ENCODE peak calls at places on chromosomes 7 and 10, in eight cellular contexts. One of them, this sample, is unnamed.

GRCh38 chr10:119333146-119333792 is 125.9 kb downstream of the GRK5 start:
- DNase-seq in left ventricle myocardium inferior: no peak
- DNase-seq in kidney: no peak
- DNase-seq in RWPE1: no peak
- DNase-seq in fibroblast of pulmonary artery: no peak
- DNase-seq in right lobe of liver: no peak
- DNase-seq in AG10803: peak; percentile 43
- DNase-seq in BE2C: no peak
- DNase-seq in this sample: peak; percentile 71

GRCh38 chr7:670501-671390 is 55.8 kb upstream of the DNAAF5 start:
- DNase-seq in AG10803: no peak
- DNase-seq in RWPE1: no peak
- DNase-seq in BE2C: no peak
- DNase-seq in fibroblast of pulmonary artery: no peak
- DNase-seq in kidney: peak; percentile 68
- DNase-seq in right lobe of liver: no peak
- DNase-seq in left ventricle myocardium inferior: no peak
- DNase-seq in this sample: no peak

GRCh38 chr7:157634401-157635147 is 297.8 kb downstream of the DNAJB6 start:
- DNase-seq in right lobe of liver: no peak
- DNase-seq in fibroblast of pulmonary artery: no peak
- DNase-seq in left ventricle myocardium inferior: no peak
- DNase-seq in AG10803: no peak
- DNase-seq in RWPE1: no peak
- DNase-seq in kidney: no peak
- DNase-seq in BE2C: no peak
- DNase-seq in this sample: no peak

GRCh38 chr7:101173752-101174244 is 6.3 kb downstream of the NAT16 start:
- DNase-seq in kidney: no peak
- DNase-seq in left ventricle myocardium inferior: no peak
- DNase-seq in AG10803: no peak
- DNase-seq in right lobe of liver: no peak
- DNase-seq in BE2C: no peak
- DNase-seq in fibroblast of pulmonary artery: peak; percentile 58
- DNase-seq in RWPE1: peak; percentile 71
- DNase-seq in this sample: no peak

GRCh38 chr10:75417522-75417927 is 13.9 kb upstream of the LRMDA start:
- DNase-seq in AG10803: no peak
- DNase-seq in RWPE1: peak; percentile 34
- DNase-seq in kidney: no peak
- DNase-seq in fibroblast of pulmonary artery: no peak
- DNase-seq in right lobe of liver: no peak
- DNase-seq in left ventricle myocardium inferior: no peak
- DNase-seq in BE2C: no peak
- DNase-seq in this sample: no peak

GRCh38 chr10:60944159-60944909 is at the start of gene RHOBTB1:
- DNase-seq in AG10803: peak; percentile 86
- DNase-seq in BE2C: peak; percentile 84
- DNase-seq in right lobe of liver: peak; percentile 74
- DNase-seq in kidney: peak; percentile 93
- DNase-seq in left ventricle myocardium inferior: peak; percentile 81
- DNase-seq in fibroblast of pulmonary artery: peak; percentile 82
- DNase-seq in RWPE1: peak; percentile 42
- DNase-seq in this sample: peak; percentile 90

GRCh38 chr7:37206192-37206591 is 242.5 kb downstream of the ELMO1 start:
- DNase-seq in fibroblast of pulmonary artery: no peak
- DNase-seq in AG10803: no peak
- DNase-seq in kidney: no peak
- DNase-seq in BE2C: no peak
- DNase-seq in RWPE1: no peak
- DNase-seq in right lobe of liver: no peak
- DNase-seq in left ventricle myocardium inferior: no peak
- DNase-seq in this sample: no peak

GRCh38 chr7:27359737-27360136 is 117.1 kb downstream of the EVX1 start:
- DNase-seq in kidney: no peak
- DNase-seq in BE2C: no peak
- DNase-seq in RWPE1: no peak
- DNase-seq in left ventricle myocardium inferior: no peak
- DNase-seq in fibroblast of pulmonary artery: no peak
- DNase-seq in right lobe of liver: no peak
- DNase-seq in AG10803: no peak
- DNase-seq in this sample: no peak

GRCh38 chr10:11880169-11881027 is 57.2 kb downstream of the PROSER2 start:
- DNase-seq in right lobe of liver: no peak
- DNase-seq in left ventricle myocardium inferior: no peak
- DNase-seq in fibroblast of pulmonary artery: no peak
- DNase-seq in BE2C: no peak
- DNase-seq in RWPE1: no peak
- DNase-seq in kidney: peak; percentile 71
- DNase-seq in AG10803: no peak
- DNase-seq in this sample: no peak

DNA sequence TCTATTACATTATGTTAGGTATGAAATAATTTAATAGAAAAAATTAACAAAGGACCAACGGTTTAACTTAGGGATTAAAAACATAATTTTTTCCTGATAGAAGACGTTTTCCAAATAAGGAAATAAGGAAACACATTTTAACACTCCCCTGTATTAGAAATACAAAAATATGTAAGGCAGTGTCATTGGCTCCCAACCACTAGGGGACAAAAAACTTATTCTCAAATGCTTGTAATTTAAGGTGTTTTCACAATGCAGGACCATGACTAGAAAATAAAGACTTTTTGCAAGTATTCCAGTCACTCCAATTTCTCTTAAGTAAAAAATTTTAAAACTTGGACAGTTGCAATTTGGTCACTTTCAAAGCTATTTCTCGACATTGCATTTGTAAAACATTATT is 98.8 kb upstream of the ODAD2 start:
- DNase-seq in right lobe of liver: no peak
- DNase-seq in kidney: no peak
- DNase-seq in RWPE1: no peak
- DNase-seq in left ventricle myocardium inferior: no peak
- DNase-seq in fibroblast of pulmonary artery: no peak
- DNase-seq in BE2C: no peak
- DNase-seq in AG10803: no peak
- DNase-seq in this sample: no peak
- TF ChIP-seq CTCF in right lobe of liver: no peak
- TF ChIP-seq CTCF in kidney: no peak
- TF ChIP-seq CTCF in RWPE1: no peak
- TF ChIP-seq CTCF in left ventricle myocardium inferior: no peak
- TF ChIP-seq CTCF in fibroblast of pulmonary artery: no peak
- TF ChIP-seq CTCF in BE2C: no peak
- TF ChIP-seq CTCF in AG10803: no peak
- TF ChIP-seq CTCF in this sample: no peak

DNA sequence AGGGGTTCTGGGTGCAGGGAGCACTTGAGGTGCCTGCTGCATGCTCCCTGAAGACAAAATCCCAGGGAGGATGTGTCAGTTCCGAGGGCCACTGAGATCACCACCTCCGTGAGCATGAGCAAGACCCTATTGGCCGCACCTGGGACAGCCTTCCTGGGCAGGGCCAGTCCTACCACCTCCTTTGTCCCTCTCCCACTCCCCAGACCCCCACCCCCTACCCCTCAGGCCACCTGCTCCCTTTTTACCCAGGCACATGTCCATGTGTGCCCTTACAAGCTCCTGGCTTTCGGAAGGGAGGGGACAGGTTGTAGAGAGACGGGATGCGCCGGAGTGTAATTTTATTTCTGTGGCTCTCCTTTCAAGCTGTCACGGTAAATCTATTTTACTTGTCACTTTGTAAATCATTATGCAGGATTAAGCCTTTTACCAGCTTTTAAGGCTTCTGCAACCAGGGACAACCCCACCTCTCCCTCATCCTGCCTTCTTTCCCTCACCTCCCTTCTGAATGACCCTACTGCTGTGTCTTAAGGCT is 20.9 kb downstream of the ZMIZ1 start:
- DNase-seq in right lobe of liver: no peak
- DNase-seq in left ventricle myocardium inferior: no peak
- DNase-seq in BE2C: no peak
- DNase-seq in AG10803: no peak
- DNase-seq in fibroblast of pulmonary artery: no peak
- DNase-seq in kidney: no peak
- DNase-seq in RWPE1: no peak
- DNase-seq in this sample: no peak
- TF ChIP-seq CTCF in right lobe of liver: no peak
- TF ChIP-seq CTCF in left ventricle myocardium inferior: no peak
- TF ChIP-seq CTCF in BE2C: no peak
- TF ChIP-seq CTCF in AG10803: no peak
- TF ChIP-seq CTCF in fibroblast of pulmonary artery: no peak
- TF ChIP-seq CTCF in kidney: no peak
- TF ChIP-seq CTCF in RWPE1: no peak
- TF ChIP-seq CTCF in this sample: no peak

GRCh38 chr7:90412458-90413184 is 9.4 kb downstream of the CLDN12 start:
- DNase-seq in right lobe of liver: peak; percentile 73
- DNase-seq in BE2C: peak; percentile 52
- DNase-seq in left ventricle myocardium inferior: no peak
- DNase-seq in AG10803: peak; percentile 10
- DNase-seq in kidney: peak; percentile 57
- DNase-seq in fibroblast of pulmonary artery: no peak
- DNase-seq in RWPE1: peak; percentile 8
- DNase-seq in this sample: no peak
- TF ChIP-seq CTCF in right lobe of liver: peak; percentile 60
- TF ChIP-seq CTCF in BE2C: peak; percentile 53
- TF ChIP-seq CTCF in left ventricle myocardium inferior: peak; percentile 38
- TF ChIP-seq CTCF in AG10803: peak; percentile 29
- TF ChIP-seq CTCF in kidney: peak; percentile 32
- TF ChIP-seq CTCF in fibroblast of pulmonary artery: peak; percentile 35
- TF ChIP-seq CTCF in RWPE1: no peak
- TF ChIP-seq CTCF in this sample: peak; percentile 17

GRCh38 chr7:151308791-151309190 is 32.8 kb upstream of the NUB1 start:
- DNase-seq in BE2C: no peak
- DNase-seq in left ventricle myocardium inferior: no peak
- DNase-seq in right lobe of liver: no peak
- DNase-seq in RWPE1: no peak
- DNase-seq in kidney: no peak
- DNase-seq in AG10803: no peak
- DNase-seq in fibroblast of pulmonary artery: no peak
- DNase-seq in this sample: no peak

GRCh38 chr7:151312356-151312755 is 29.3 kb upstream of the NUB1 start:
- DNase-seq in fibroblast of pulmonary artery: no peak
- DNase-seq in right lobe of liver: no peak
- DNase-seq in kidney: no peak
- DNase-seq in BE2C: no peak
- DNase-seq in AG10803: no peak
- DNase-seq in left ventricle myocardium inferior: no peak
- DNase-seq in RWPE1: no peak
- DNase-seq in this sample: no peak

GRCh38 chr7:151309306-151309705 is 32.3 kb upstream of the NUB1 start:
- DNase-seq in kidney: no peak
- DNase-seq in BE2C: no peak
- DNase-seq in AG10803: peak; percentile 91
- DNase-seq in right lobe of liver: no peak
- DNase-seq in left ventricle myocardium inferior: no peak
- DNase-seq in fibroblast of pulmonary artery: peak; percentile 54
- DNase-seq in RWPE1: no peak
- DNase-seq in this sample: peak; percentile 68

GRCh38 chr7:151311294-151311864 is 30.2 kb upstream of the NUB1 start:
- DNase-seq in kidney: no peak
- DNase-seq in BE2C: peak; percentile 42
- DNase-seq in fibroblast of pulmonary artery: peak; percentile 6
- DNase-seq in RWPE1: no peak
- DNase-seq in AG10803: no peak
- DNase-seq in right lobe of liver: no peak
- DNase-seq in left ventricle myocardium inferior: no peak
- DNase-seq in this sample: no peak

GRCh38 chr7:151310578-151310977 is 31.0 kb upstream of the NUB1 start:
- DNase-seq in RWPE1: no peak
- DNase-seq in left ventricle myocardium inferior: no peak
- DNase-seq in AG10803: peak; percentile 26
- DNase-seq in kidney: no peak
- DNase-seq in right lobe of liver: no peak
- DNase-seq in BE2C: peak; percentile 32
- DNase-seq in fibroblast of pulmonary artery: peak; percentile 30
- DNase-seq in this sample: peak; percentile 33
- TF ChIP-seq CTCF in RWPE1: peak; percentile 44
- TF ChIP-seq CTCF in left ventricle myocardium inferior: peak; percentile 48
- TF ChIP-seq CTCF in AG10803: peak; percentile 53
- TF ChIP-seq CTCF in kidney: no peak
- TF ChIP-seq CTCF in right lobe of liver: peak; percentile 23
- TF ChIP-seq CTCF in BE2C: peak; percentile 62
- TF ChIP-seq CTCF in fibroblast of pulmonary artery: peak; percentile 49
- TF ChIP-seq CTCF in this sample: peak; percentile 46

This sample was measured in fibroblast of villous mesenchyme.